ENCODE peak calls at places on chromosomes 13 and 19, in ten cellular contexts. Z is upper lobe of left lung, R is GM12878, D is HepG2, X is suprapubic skin, C is transverse colon, N is A549, Y is ovary, L is K562, I is H1. K is an unnamed sample.

GRCh38 chr19:18416778-18417249 is 2.4 kb upstream of the SSBP4 start:
- DNase-seq in D (peak), I (no peak), L (peak), C (peak), Y (peak), R (no peak), X (peak), N (no peak), Z (peak), K (peak)

GRCh38 chr19:5480427-5480836 is 25.2 kb downstream of the ZNRF4 start:
- DNase-seq in R (no peak), D (peak), Z (no peak), C (peak), L (peak), X (no peak), Y (peak), I (peak), N (peak), K (no peak)

GRCh38 chr13:45503658-45504057 is 38.9 kb downstream of the COG3 start:
- DNase-seq in C (no peak), L (no peak), Y (no peak), R (no peak), I (no peak), X (no peak), D (no peak), N (no peak), Z (no peak), K (no peak)

GRCh38 chr13:24916464-24916863 is 152.5 kb downstream of the RNF17 start:
- DNase-seq in X (no peak), Y (no peak), R (no peak), I (no peak), C (no peak), Z (no peak), N (no peak), D (no peak), L (no peak), K (no peak)

GRCh38 chr13:52353116-52353718 is 52.8 kb downstream of the THSD1 start:
- DNase-seq in L (no peak), R (no peak), D (no peak), X (no peak), Y (no peak), C (no peak), N (no peak), I (no peak), Z (no peak), K (no peak)

GRCh38 chr19:3324405-3324856 is 42.0 kb upstream of the NFIC start:
- DNase-seq in C (peak), L (peak), Z (peak), Y (peak), X (no peak), D (peak), R (no peak), I (no peak), N (no peak), K (peak)

GRCh38 chr13:75492389-75492788 is 10.4 kb upstream of the TBC1D4 start:
- DNase-seq in C (no peak), N (no peak), X (no peak), Y (no peak), D (no peak), L (no peak), Z (no peak), I (no peak), R (no peak), K (no peak)

GRCh38 chr13:54368387-54368786 is 1339.8 kb downstream of the OLFM4 start:
- DNase-seq in L (no peak), Y (no peak), X (no peak), R (no peak), I (no peak), N (no peak), D (no peak), C (no peak), Z (no peak), K (no peak)

GRCh38 chr13:49517461-49517860 is 21.7 kb downstream of the PHF11 start:
- DNase-seq in N (no peak), Z (no peak), D (peak), I (no peak), L (no peak), R (no peak), C (no peak), X (no peak), Y (no peak), K (no peak)

GRCh38 chr13:110635405-110636002 is 20.2 kb downstream of the NAXD start:
- DNase-seq in Y (no peak), L (no peak), D (no peak), N (no peak), Z (no peak), I (no peak), R (no peak), X (no peak), C (no peak), K (no peak)

DNA sequence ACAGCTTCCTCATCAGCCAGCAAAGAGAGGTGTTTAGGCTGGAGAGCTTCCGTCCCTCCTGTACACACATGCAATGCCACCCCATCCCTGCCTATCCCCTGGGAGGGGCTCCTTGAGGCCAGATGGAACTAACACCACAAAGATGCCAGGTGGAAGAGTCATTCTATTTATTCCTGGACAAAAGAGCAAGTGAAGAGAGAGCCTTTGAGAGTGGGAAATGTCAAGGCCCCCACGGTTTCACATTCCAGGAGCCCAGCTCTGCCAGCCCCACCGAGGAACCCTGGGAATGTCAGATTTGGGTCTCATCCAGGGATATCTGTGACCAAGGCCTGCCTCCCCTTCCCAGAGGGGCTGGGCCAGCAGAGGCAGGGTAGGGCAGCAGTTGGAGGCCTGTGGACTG is 30.8 kb upstream of the IGFL1 start:
- DNase-seq in X (no peak), Y (no peak), Z (no peak), R (no peak), C (no peak), N (no peak), L (no peak), I (no peak), D (no peak), K (no peak)
- H3K27ac ChIP-seq in X (no peak), Y (no peak), Z (no peak), R (no peak), C (no peak), N (peak), L (no peak), I (no peak), D (no peak), K (peak)

GRCh38 chr13:70390968-70391367 is 282.7 kb upstream of the KLHL1 start:
- DNase-seq in L (no peak), C (no peak), R (no peak), X (no peak), I (no peak), D (no peak), Y (no peak), N (no peak), Z (no peak), K (no peak)
- TF ChIP-seq EP300 in L (no peak), C (no peak), R (no peak), X (no peak), I (no peak), D (no peak), Y (no peak), N (no peak), Z (no peak), K (no peak)

GRCh38 chr13:32905864-32906180 is 110.4 kb upstream of the KL start:
- DNase-seq in Z (no peak), D (no peak), X (no peak), I (no peak), L (no peak), Y (peak), R (no peak), C (peak), N (no peak), K (no peak)
- H3K27ac ChIP-seq in Z (no peak), D (no peak), X (no peak), I (no peak), L (no peak), Y (no peak), R (peak), C (no peak), N (no peak), K (no peak)

GRCh38 chr13:97225533-97225932 is 3.4 kb downstream of the MBNL2 start:
- DNase-seq in Z (no peak), I (no peak), N (no peak), L (no peak), R (no peak), Y (no peak), D (no peak), C (no peak), X (no peak), K (no peak)
- TF ChIP-seq EP300 in Z (no peak), I (no peak), N (no peak), L (no peak), R (no peak), Y (no peak), D (no peak), C (no peak), X (no peak), K (no peak)

GRCh38 chr13:29845440-29846056 is 4.9 kb downstream of the UBL3 start:
- DNase-seq in Y (no peak), I (no peak), Z (no peak), X (no peak), R (no peak), L (no peak), C (no peak), D (no peak), N (no peak), K (no peak)
- H3K27ac ChIP-seq in Y (no peak), I (no peak), Z (peak), X (no peak), R (no peak), L (no peak), C (no peak), D (no peak), N (no peak), K (no peak)

DNA sequence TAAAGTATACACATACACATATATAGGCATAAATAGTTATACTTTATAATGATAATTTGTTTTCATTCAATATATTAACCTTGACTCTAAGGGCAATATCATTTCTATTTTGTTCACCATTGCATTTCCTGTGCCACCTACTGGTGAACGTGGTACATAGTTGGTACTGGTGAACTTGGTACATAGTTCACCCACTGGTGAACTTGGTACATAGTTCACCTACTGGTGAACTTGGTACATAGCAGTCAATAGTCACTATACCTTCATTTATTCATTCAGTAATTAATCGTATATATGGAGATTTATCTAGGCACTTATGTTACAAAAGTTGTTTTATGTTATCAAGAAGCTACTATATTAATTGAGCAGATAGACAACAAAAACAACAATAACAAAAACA is 172.6 kb upstream of the ATXN8OS start:
- DNase-seq in R (no peak), N (no peak), X (no peak), D (peak), I (no peak), L (no peak), C (no peak), Z (no peak), Y (no peak), K (no peak)
- TF ChIP-seq EP300 in R (no peak), N (no peak), X (no peak), D (no peak), I (no peak), L (no peak), C (no peak), Z (no peak), Y (no peak), K (no peak)

GRCh38 chr13:79401259-79402071 is 4.6 kb downstream of the RBM26 start:
- DNase-seq in C (no peak), L (no peak), Z (no peak), I (no peak), D (no peak), X (no peak), R (no peak), N (no peak), Y (no peak), K (no peak)

GRCh38 chr13:79403113-79403512 is 2.9 kb downstream of the RBM26 start:
- DNase-seq in C (no peak), N (no peak), I (no peak), D (no peak), Z (no peak), L (no peak), R (no peak), X (no peak), Y (no peak), K (no peak)

GRCh38 chr13:79402074-79402635 is 3.9 kb downstream of the RBM26 start:
- DNase-seq in Y (no peak), D (no peak), Z (no peak), I (no peak), L (no peak), X (no peak), C (no peak), N (no peak), R (no peak), K (no peak)

GRCh38 chr13:79404361-79404760 is 1.7 kb downstream of the RBM26 start:
- DNase-seq in X (no peak), N (no peak), C (no peak), Y (no peak), L (no peak), I (no peak), Z (no peak), R (no peak), D (no peak), K (no peak)

GRCh38 chr13:79402679-79403078 is 3.4 kb downstream of the RBM26 start:
- DNase-seq in Y (no peak), L (no peak), Z (no peak), D (no peak), X (no peak), R (no peak), C (no peak), N (no peak), I (no peak), K (no peak)
- H3K27ac ChIP-seq in Y (no peak), L (peak), Z (peak), D (no peak), X (no peak), R (peak), C (peak), N (peak), I (no peak), K (no peak)